ENCODE peak calls at places on chromosomes 5 and 9, in nine cellular contexts. D, W, U, I, Q, Y, H, P and J are unnamed samples.

GRCh38 chr5:90342576-90342975 is 67.0 kb downstream of the CETN3 start:
- DNase-seq in D (no peak), W (no peak), U (no peak), I (no peak), Q (no peak), Y (no peak), H (no peak), P (no peak), J (no peak)

GRCh38 chr9:121326924-121327613 is 43.0 kb downstream of the STOM start:
- DNase-seq in D (no peak), W (no peak), U (no peak), I (no peak), Q (no peak), Y (no peak), H (no peak), P (no peak), J (no peak)

GRCh38 chr5:78795757-78796156 is 147.2 kb upstream of the LHFPL2 start:
- DNase-seq in D (no peak), W (peak), U (no peak), I (no peak), Q (no peak), Y (no peak), H (peak), P (no peak), J (no peak)

GRCh38 chr9:136564379-136564988 is 18.6 kb upstream of the NOTCH1 start:
- DNase-seq in D (no peak), W (no peak), U (no peak), I (peak), Q (peak), Y (no peak), H (peak), P (no peak), J (no peak)

GRCh38 chr5:134592141-134592746 is 40.4 kb downstream of the SAR1B start:
- DNase-seq in D (no peak), W (no peak), U (no peak), I (no peak), Q (no peak), Y (no peak), H (peak), P (no peak), J (no peak)

GRCh38 chr5:130975847-130976246 is 189.2 kb downstream of the HINT1 start:
- DNase-seq in D (no peak), W (no peak), U (no peak), I (no peak), Q (no peak), Y (no peak), H (no peak), P (no peak), J (no peak)

GRCh38 chr9:92507005-92507404 is 24.7 kb upstream of the ASPN start:
- DNase-seq in D (no peak), W (no peak), U (no peak), I (no peak), Q (no peak), Y (no peak), H (peak), P (no peak), J (no peak)

GRCh38 chr9:112333639-112334318 is 360 bp upstream of the PTBP3 start:
- DNase-seq in D (peak), W (peak), U (peak), I (peak), Q (peak), Y (peak), H (peak), P (peak), J (peak)

GRCh38 chr9:105694848-105695581 is 674 bp downstream of the TMEM38B start:
- DNase-seq in D (peak), W (peak), U (peak), I (peak), Q (peak), Y (peak), H (peak), P (no peak), J (peak)

GRCh38 chr5:169914766-169915165 is 65.5 kb downstream of the INSYN2B start:
- DNase-seq in D (no peak), W (peak), U (no peak), I (peak), Q (peak), Y (peak), H (peak), P (peak), J (peak)

GRCh38 chr5:127938746-127939145 is 144.8 kb upstream of the SLC12A2 start:
- DNase-seq in D (no peak), W (no peak), U (no peak), I (no peak), Q (no peak), Y (no peak), H (no peak), P (no peak), J (no peak)

GRCh38 chr5:178356459-178356872 is 123.9 kb upstream of the PHYKPL start:
- DNase-seq in D (no peak), W (no peak), U (no peak), I (no peak), Q (peak), Y (no peak), H (no peak), P (peak), J (no peak)

GRCh38 chr5:3886521-3887461 is 291.2 kb downstream of the IRX1 start:
- DNase-seq in D (no peak), W (no peak), U (no peak), I (no peak), Q (no peak), Y (no peak), H (no peak), P (no peak), J (no peak)

GRCh38 chr9:4762889-4763521 is 22.0 kb upstream of the AK3 start:
- DNase-seq in D (no peak), W (peak), U (no peak), I (peak), Q (no peak), Y (no peak), H (peak), P (peak), J (no peak)

GRCh38 chr9:130180516-130180915 is 8.3 kb downstream of the NCS1 start:
- DNase-seq in D (no peak), W (no peak), U (no peak), I (no peak), Q (no peak), Y (no peak), H (no peak), P (no peak), J (no peak)

GRCh38 chr5:154830219-154830595 is 20.2 kb downstream of the FAXDC2 start:
- DNase-seq in D (no peak), W (no peak), U (no peak), I (no peak), Q (no peak), Y (no peak), H (no peak), P (no peak), J (no peak)

GRCh38 chr5:150061538-150061995 is 24.8 kb downstream of the CSF1R start:
- DNase-seq in D (no peak), W (no peak), U (no peak), I (no peak), Q (no peak), Y (no peak), H (no peak), P (no peak), J (no peak)

GRCh38 chr9:25700430-25700829 is 22.2 kb upstream of the TUSC1 start:
- DNase-seq in D (no peak), W (no peak), U (no peak), I (no peak), Q (no peak), Y (no peak), H (no peak), P (no peak), J (no peak)

GRCh38 chr9:88531920-88532319 is 3.1 kb upstream of the NXNL2 start:
- DNase-seq in D (no peak), W (peak), U (no peak), I (no peak), Q (no peak), Y (no peak), H (no peak), P (no peak), J (no peak)

GRCh38 chr5:153896117-153896516 is 142.6 kb downstream of the FAM114A2 start:
- DNase-seq in D (no peak), W (no peak), U (no peak), I (no peak), Q (no peak), Y (no peak), H (peak), P (no peak), J (no peak)

GRCh38 chr5:81896764-81897163 is 75.1 kb upstream of the ATG10 start:
- DNase-seq in D (no peak), W (no peak), U (no peak), I (no peak), Q (no peak), Y (no peak), H (no peak), P (no peak), J (no peak)

GRCh38 chr5:90477073-90477472 is 2.4 kb downstream of the POLR3G start:
- DNase-seq in D (no peak), W (peak), U (no peak), I (no peak), Q (no peak), Y (no peak), H (no peak), P (no peak), J (no peak)